ENCODE peak calls at places on chromosomes 2 and 18, in four cellular contexts. U is WTC11, K is K562, N is HepG2. P is an unnamed sample.

GRCh38 chr18:63410792-63411191 is 11.5 kb downstream of the VPS4B start:
- DNase-seq in U (no peak), K (no peak), N (peak; percentile 67), P (no peak)

GRCh38 chr18:8705941-8706544 is 687 bp downstream of the MTCL1 start:
- DNase-seq in U (peak; percentile 19), K (no peak), N (no peak), P (no peak)

GRCh38 chr2:236858661-236859060 is 227.0 kb upstream of the COPS8 start:
- DNase-seq in U (no peak), K (no peak), N (no peak), P (no peak)

GRCh38 chr2:68709421-68709911 is 25.1 kb upstream of the ARHGAP25 start:
- DNase-seq in U (no peak), K (peak; percentile 56), N (peak; percentile 57), P (peak; percentile 67)

GRCh38 chr2:46831037-46831868 is 84.4 kb downstream of the MCFD2 start:
- DNase-seq in U (no peak), K (no peak), N (no peak), P (no peak)

GRCh38 chr2:236867441-236868260 is 218.0 kb upstream of the COPS8 start:
- DNase-seq in U (no peak), K (no peak), N (no peak), P (no peak)

GRCh38 chr2:158072361-158072760 is 29.3 kb upstream of the UPP2 start:
- DNase-seq in U (no peak), K (no peak), N (no peak), P (no peak)

GRCh38 chr2:181457741-181458425 is 697 bp downstream of the ITGA4 start:
- DNase-seq in U (peak; percentile 29), K (no peak), N (no peak), P (peak; percentile 39)

GRCh38 chr2:14148186-14148585 is 484.3 kb upstream of the LRATD1 start:
- DNase-seq in U (no peak), K (no peak), N (no peak), P (no peak)

GRCh38 chr18:7133181-7133580 is 15.6 kb upstream of the LAMA1 start:
- DNase-seq in U (no peak), K (no peak), N (no peak), P (no peak)

DNA sequence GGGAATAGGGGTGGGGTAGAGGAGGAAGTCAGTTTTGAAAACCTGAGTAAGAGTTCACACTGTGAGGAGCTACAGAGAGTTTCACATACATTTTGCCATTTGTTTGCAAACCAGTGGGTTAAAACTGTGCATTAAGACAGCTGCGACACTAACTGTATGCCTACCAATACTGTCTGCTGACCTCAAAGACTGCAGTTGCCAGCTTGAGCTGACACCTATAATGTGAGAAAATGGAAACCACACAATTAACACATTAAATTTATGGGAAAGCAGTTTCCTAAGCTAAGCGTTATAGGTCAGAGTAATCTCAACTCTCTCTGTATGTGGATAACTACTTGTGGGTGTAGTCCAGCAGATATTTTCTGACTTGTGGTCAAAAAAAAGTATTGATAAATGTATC is 756.6 kb upstream of the GCFC2 start:
- DNase-seq in U (no peak), K (no peak), N (no peak), P (no peak)
- TF ChIP-seq ELF4 in U (no peak), K (no peak), N (no peak), P (no peak)

GRCh38 chr2:240224676-240225075 is 84.2 kb upstream of the OTOS start:
- DNase-seq in U (no peak), K (no peak), N (no peak), P (no peak)

GRCh38 chr2:240227538-240228428 is 87.3 kb upstream of the OTOS start:
- DNase-seq in U (no peak), K (no peak), N (no peak), P (no peak)

GRCh38 chr2:240226672-240227537 is 86.4 kb upstream of the OTOS start:
- DNase-seq in U (no peak), K (no peak), N (no peak), P (no peak)

GRCh38 chr2:240225116-240225515 is 84.7 kb upstream of the OTOS start:
- DNase-seq in U (no peak), K (no peak), N (no peak), P (no peak)

DNA sequence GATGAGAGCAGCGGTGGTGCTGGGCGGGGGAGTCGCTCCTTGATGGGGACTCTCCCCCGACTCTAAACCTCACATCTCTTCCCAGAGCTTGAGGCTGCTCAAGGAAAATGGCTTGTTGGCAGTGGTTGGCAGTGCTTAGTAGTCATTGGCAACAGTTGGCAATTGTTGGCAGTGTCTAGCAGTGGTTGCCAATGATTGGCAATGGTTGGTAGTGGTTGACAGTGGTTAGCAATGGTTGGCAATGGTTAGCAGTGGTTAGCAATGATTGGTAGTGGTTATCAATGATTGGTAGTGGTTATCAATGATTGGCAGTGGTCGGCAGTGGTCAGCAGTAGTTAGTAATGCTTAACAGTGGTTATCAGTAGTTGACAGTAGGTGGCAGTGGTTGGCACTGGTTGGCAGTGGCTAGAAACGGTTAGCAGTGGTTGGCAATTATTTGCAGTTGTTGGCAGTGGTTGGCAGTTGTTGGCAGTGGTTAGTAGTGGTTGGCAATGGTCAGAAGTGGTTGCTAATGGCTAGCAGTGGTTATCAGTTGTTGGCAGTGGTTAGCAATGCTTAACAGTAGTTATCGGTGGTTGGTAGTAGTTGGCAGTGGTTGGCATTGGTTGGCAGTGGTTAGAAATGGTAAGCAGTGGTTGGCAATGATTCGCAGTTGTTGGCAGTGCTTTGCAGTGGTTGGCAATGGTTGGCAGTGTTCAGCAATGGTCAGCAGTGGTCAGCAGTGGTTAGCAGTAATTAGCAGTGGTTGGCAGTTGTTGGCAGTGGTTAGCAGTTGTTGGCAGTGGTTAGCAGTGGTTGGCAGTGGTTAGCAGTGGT is 85.4 kb upstream of the OTOS start:
- DNase-seq in U (no peak), K (no peak), N (no peak), P (no peak)
- TF ChIP-seq ELF4 in U (no peak), K (no peak), N (no peak), P (no peak)

DNA sequence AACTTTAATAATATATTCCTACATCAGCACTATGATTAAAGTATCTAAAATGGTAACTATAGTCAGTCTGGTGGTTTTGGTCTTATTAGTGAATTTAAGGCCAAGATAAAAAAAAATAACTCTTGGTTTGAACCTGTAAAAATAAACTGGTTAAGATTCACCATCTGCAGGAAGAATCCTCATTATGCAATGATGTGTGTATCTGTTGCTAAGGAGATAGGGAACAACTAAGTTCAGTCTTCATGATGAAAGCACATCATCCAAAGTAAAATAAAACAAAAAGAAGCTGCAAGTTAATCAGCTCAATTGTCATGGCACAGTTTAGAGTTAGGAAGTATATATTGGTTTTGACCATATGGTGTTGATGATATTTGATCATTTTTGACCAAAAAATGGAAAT is 466.0 kb downstream of the NYAP2 start:
- DNase-seq in U (no peak), K (no peak), N (no peak), P (no peak)
- TF ChIP-seq ELF4 in U (no peak), K (no peak), N (no peak), P (no peak)

DNA sequence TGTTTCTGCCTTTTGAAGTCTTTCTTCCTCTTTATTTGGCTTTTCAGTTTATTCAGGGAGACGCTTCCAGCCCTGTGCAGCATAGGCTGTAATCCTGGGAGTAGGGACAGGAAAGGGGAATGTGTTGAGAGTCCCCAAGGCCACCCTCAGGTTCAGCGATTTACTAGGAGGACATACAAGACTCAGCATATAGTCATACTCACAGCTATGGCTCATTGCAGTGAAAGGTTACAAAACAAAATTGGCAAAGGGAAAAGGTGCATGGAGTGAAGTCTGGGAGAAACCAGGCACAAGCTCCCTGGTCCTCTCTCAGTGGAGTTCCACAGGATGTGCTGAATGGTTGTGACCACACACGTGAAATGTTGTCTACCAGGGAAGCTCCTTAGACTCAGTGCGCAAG is 49.6 kb upstream of the ZNF638 start:
- DNase-seq in U (no peak), K (no peak), N (no peak), P (no peak)
- TF ChIP-seq ELF4 in U (no peak), K (no peak), N (no peak), P (no peak)

GRCh38 chr2:128291161-128291843 is 27.4 kb downstream of the HS6ST1 start:
- DNase-seq in U (no peak), K (no peak), N (no peak), P (no peak)
- TF ChIP-seq ELF4 in U (no peak), K (no peak), N (no peak), P (no peak)